ENCODE peak calls at places on chromosomes 1 and 21, in eight cellular contexts. I is AG09309, Q is foreskin fibroblast, W is RWPE1, Y is fibroblast of mammary gland, L is hepatocyte, M is BE2C, S is heart right ventricle. P is an unnamed sample.

GRCh38 chr1:100782473-100783010 is 63.0 kb downstream of the VCAM1 start:
- DNase-seq in Y (no peak), S (no peak), W (no peak), I (no peak), L (no peak), M (no peak), Q (no peak), P (no peak)

GRCh38 chr1:165040641-165041040 is 315.9 kb downstream of the LMX1A start:
- DNase-seq in W (no peak), M (no peak), Q (no peak), I (no peak), L (no peak), S (no peak), Y (no peak), P (no peak)

GRCh38 chr1:27469334-27469733 is 20.6 kb downstream of the WASF2 start:
- DNase-seq in W (no peak), M (no peak), L (no peak), Q (no peak), I (no peak), Y (peak), S (no peak), P (no peak)

GRCh38 chr1:193754732-193755427 is 568.5 kb upstream of the B3GALT2 start:
- DNase-seq in M (no peak), S (no peak), W (no peak), I (no peak), L (no peak), Y (no peak), Q (no peak), P (no peak)

GRCh38 chr1:181918893-181919728 is 142.4 kb downstream of the ZNF648 start:
- DNase-seq in S (no peak), Y (no peak), W (no peak), I (no peak), L (no peak), M (no peak), Q (no peak), P (no peak)

GRCh38 chr21:33258475-33258874 is 7.7 kb upstream of the IL10RB start:
- DNase-seq in Q (no peak), M (no peak), I (no peak), Y (no peak), W (no peak), L (no peak), S (no peak), P (no peak)

GRCh38 chr1:227946624-227947424 is 908 bp downstream of the WNT9A start:
- DNase-seq in M (peak), L (peak), Y (peak), Q (peak), W (peak), I (peak), S (peak), P (peak)

GRCh38 chr21:16422702-16423101 is 692.9 kb downstream of the USP25 start:
- DNase-seq in W (no peak), M (no peak), I (no peak), Y (peak), Q (no peak), L (no peak), S (no peak), P (no peak)

GRCh38 chr1:17112496-17113236 is 6.6 kb downstream of the PADI2 start:
- DNase-seq in S (no peak), W (no peak), L (no peak), M (no peak), Q (no peak), Y (no peak), I (no peak), P (no peak)

GRCh38 chr21:15826147-15826780 is 96.5 kb downstream of the USP25 start:
- DNase-seq in S (peak), W (peak), M (no peak), I (no peak), Y (peak), L (peak), Q (no peak), P (peak)

GRCh38 chr1:156684227-156684782 is 7.1 kb upstream of the NES start:
- DNase-seq in W (peak), Y (peak), I (peak), Q (peak), S (no peak), M (no peak), L (no peak), P (no peak)

GRCh38 chr1:207815913-207816312 is 64.1 kb downstream of the CD46 start:
- DNase-seq in L (no peak), M (no peak), S (no peak), W (no peak), Y (peak), I (no peak), Q (peak), P (no peak)

GRCh38 chr21:45270306-45270821 is 17.3 kb downstream of the POFUT2 start:
- DNase-seq in L (no peak), Y (no peak), W (no peak), M (peak), I (no peak), S (no peak), Q (no peak), P (no peak)

GRCh38 chr1:177585492-177586220 is 384.2 kb downstream of the SEC16B start:
- DNase-seq in L (peak), I (no peak), S (no peak), Y (peak), W (peak), M (no peak), Q (peak), P (peak)

GRCh38 chr1:116769050-116769449 is 14.8 kb downstream of the CD2 start:
- DNase-seq in I (no peak), Q (no peak), M (no peak), Y (no peak), S (no peak), L (no peak), W (no peak), P (no peak)

GRCh38 chr1:91555074-91555730 is 54.6 kb downstream of the CDC7 start:
- DNase-seq in S (no peak), L (no peak), Q (no peak), I (no peak), Y (peak), M (no peak), W (peak), P (no peak)

GRCh38 chr1:156009404-156009803 is 11.3 kb downstream of the SSR2 start:
- DNase-seq in L (no peak), W (no peak), S (no peak), I (no peak), Y (no peak), Q (no peak), M (no peak), P (no peak)

GRCh38 chr1:185501099-185501498 is 184.1 kb upstream of the IVNS1ABP start:
- DNase-seq in W (no peak), Q (no peak), M (no peak), Y (no peak), L (no peak), I (no peak), S (no peak), P (no peak)

GRCh38 chr21:27190601-27191000 is 223.7 kb upstream of the ADAMTS5 start:
- DNase-seq in Q (no peak), M (peak), Y (peak), W (no peak), L (no peak), I (peak), S (no peak), P (no peak)

GRCh38 chr1:171985639-171986038 is 144.3 kb downstream of the DNM3 start:
- DNase-seq in Y (no peak), Q (no peak), W (no peak), I (no peak), L (peak), M (peak), S (no peak), P (peak)

GRCh38 chr1:170663011-170663410 is 920 bp upstream of the PRRX1 start:
- DNase-seq in S (no peak), I (no peak), Y (peak), Q (no peak), L (no peak), M (no peak), W (no peak), P (no peak)

GRCh38 chr1:117499071-117499470 is 106.8 kb upstream of the TENT5C start:
- DNase-seq in I (no peak), M (no peak), Y (no peak), S (no peak), L (no peak), W (no peak), Q (peak), P (no peak)

GRCh38 chr21:34845521-34846213 is 176.9 kb downstream of the CLIC6 start:
- DNase-seq in S (no peak), M (no peak), W (peak), L (peak), Y (peak), Q (peak), I (no peak), P (peak)

GRCh38 chr1:1021010-1021845 is 1.3 kb downstream of the AGRN start:
- DNase-seq in I (peak), Q (peak), S (peak), W (peak), M (peak), L (peak), Y (peak), P (peak)

GRCh38 chr1:97668945-97669344 is 251.9 kb downstream of the DPYD start:
- DNase-seq in I (peak), L (peak), S (no peak), Y (peak), Q (peak), W (peak), M (peak), P (peak)

GRCh38 chr1:111489604-111490003 is 13.8 kb downstream of the ADORA3 start:
- DNase-seq in W (no peak), I (no peak), Y (peak), M (no peak), S (no peak), Q (peak), L (no peak), P (no peak)

GRCh38 chr1:87334351-87335174 is 5.9 kb downstream of the LMO4 start:
- DNase-seq in L (peak), Y (peak), I (no peak), W (peak), S (no peak), Q (peak), M (peak), P (peak)

GRCh38 chr1:202575906-202576653 is 134.2 kb downstream of the SYT2 start:
- DNase-seq in Q (peak), I (no peak), Y (peak), L (no peak), S (no peak), M (peak), W (no peak), P (no peak)

DNA sequence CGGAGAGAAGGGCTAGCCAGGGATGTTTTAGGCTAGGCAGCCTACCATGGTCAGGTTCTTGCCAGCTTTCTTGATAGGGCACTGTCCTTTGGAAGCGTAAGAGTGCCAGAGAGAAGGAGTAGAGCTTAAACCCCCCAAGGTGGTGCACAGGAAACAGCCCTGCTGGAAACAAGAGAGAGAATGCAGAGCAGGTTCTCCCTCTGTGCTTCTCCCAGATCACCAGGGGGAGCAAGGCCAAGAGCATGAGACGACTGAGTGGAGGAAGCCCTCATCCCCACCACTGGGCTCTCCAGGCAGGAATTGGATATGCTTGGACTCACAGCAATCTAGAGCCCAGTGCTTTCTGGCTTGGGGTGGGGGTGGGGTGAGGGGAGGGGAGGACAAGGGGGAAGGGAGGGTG is 49.8 kb downstream of the ATP2B4 start:
- DNase-seq in Q (no peak), W (no peak), Y (no peak), M (no peak), I (no peak), L (no peak), S (no peak), P (no peak)
- TF ChIP-seq CTCF in Q (no peak), W (no peak), Y (no peak), M (no peak), I (no peak), L (no peak), S (no peak), P (no peak)

GRCh38 chr1:46665983-46666382 is 2.2 kb downstream of the ATPAF1 start:
- DNase-seq in Y (no peak), W (no peak), I (no peak), L (no peak), M (no peak), Q (no peak), S (no peak), P (no peak)
- TF ChIP-seq CTCF in Y (no peak), W (no peak), I (no peak), L (no peak), M (no peak), Q (no peak), S (no peak), P (no peak)

GRCh38 chr1:163813251-163813650 is 491.5 kb downstream of the NUF2 start:
- DNase-seq in W (no peak), M (no peak), L (no peak), S (no peak), Y (peak), Q (peak), I (no peak), P (no peak)

DNA sequence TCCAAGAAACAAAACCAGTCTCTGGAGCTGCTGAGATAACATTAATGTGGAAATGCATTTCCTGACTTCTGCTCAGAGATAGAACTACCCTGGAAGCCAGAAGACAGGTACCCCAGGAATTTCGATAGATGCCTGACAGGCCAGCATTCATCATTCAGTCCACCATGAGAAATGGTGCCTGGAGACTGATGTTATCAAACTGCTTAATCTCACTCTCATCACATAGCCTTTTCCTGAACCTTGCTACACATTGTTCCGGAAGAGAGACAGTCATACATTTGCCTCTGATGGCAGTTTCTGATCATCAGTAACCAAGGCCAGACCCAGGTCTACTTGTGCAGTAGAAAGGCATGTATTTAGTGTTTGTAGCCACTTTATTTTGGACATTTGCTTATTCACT is 485.6 kb downstream of the NUF2 start:
- DNase-seq in M (no peak), Y (no peak), W (no peak), L (no peak), S (no peak), I (no peak), Q (no peak), P (no peak)
- TF ChIP-seq CTCF in M (no peak), Y (no peak), W (no peak), L (no peak), S (no peak), I (no peak), Q (no peak), P (no peak)

GRCh38 chr1:40532844-40533424 is 1.5 kb downstream of the ZNF684 start:
- DNase-seq in I (no peak), L (peak), M (peak), S (peak), Y (peak), Q (peak), W (peak), P (peak)

GRCh38 chr1:40534589-40534988 is 3.2 kb downstream of the ZNF684 start:
- DNase-seq in M (no peak), S (no peak), I (no peak), L (no peak), W (no peak), Q (no peak), Y (no peak), P (no peak)

GRCh38 chr1:40531381-40532061 is at the start of gene ZNF684:
- DNase-seq in I (peak), W (peak), Q (peak), S (peak), Y (peak), L (peak), M (peak), P (peak)

GRCh38 chr1:40532062-40532389 is 589 bp downstream of the ZNF684 start:
- DNase-seq in Q (no peak), Y (no peak), L (no peak), S (no peak), I (no peak), M (no peak), W (no peak), P (no peak)

DNA sequence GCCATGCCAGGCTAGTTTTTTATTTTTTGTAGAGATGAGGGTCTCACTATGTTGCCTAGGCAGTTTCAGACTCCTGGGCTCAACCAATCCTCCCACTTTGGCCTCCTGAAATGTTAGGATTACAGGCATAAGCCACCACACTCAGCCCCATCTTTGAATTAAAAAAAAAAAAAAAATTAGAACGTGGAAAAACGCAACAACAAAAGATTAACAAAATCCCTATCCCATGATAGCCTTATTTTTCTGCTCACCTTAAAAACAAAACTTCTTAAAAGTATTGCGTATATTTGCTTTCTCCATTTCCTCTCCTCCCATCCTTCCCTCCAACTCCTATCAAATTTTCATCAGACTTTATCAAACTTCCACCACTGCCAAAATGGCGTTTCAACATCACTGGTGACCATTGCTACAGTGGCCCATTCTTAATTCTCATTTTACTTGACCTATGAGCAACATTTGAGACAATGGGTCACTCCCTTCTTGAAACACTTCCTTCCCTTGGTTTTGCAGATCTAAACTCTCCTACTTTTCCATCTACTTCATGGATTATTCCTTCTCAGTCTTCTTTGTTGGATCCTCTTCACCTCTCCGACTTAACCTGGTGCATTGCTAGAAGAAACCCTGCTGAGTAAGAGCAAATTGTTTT is 579 bp upstream of the ZNF684 start:
- DNase-seq in Y (peak), L (no peak), I (no peak), M (no peak), W (peak), Q (no peak), S (no peak), P (no peak)
- TF ChIP-seq CTCF in Y (no peak), L (no peak), I (no peak), M (no peak), W (no peak), Q (no peak), S (no peak), P (no peak)

GRCh38 chr1:240719953-240720700 is 108.2 kb upstream of the GREM2 start:
- DNase-seq in M (no peak), L (no peak), Y (peak), I (peak), W (no peak), S (no peak), Q (peak), P (no peak)
- TF ChIP-seq CTCF in M (no peak), L (no peak), Y (no peak), I (no peak), W (no peak), S (no peak), Q (no peak), P (no peak)

GRCh38 chr1:56758135-56758534 is 61.1 kb downstream of the FYB2 start:
- DNase-seq in W (peak), S (peak), I (no peak), M (peak), Q (no peak), Y (no peak), L (peak), P (peak)
- TF ChIP-seq CTCF in W (no peak), S (peak), I (no peak), M (peak), Q (no peak), Y (peak), L (peak), P (no peak)

GRCh38 chr1:108327534-108328462 is 83.9 kb upstream of the NBPF4 start:
- DNase-seq in M (peak), L (no peak), Q (no peak), W (no peak), I (no peak), Y (no peak), S (no peak), P (peak)
- TF ChIP-seq CTCF in M (peak), L (peak), Q (no peak), W (no peak), I (peak), Y (no peak), S (no peak), P (no peak)

DNA sequence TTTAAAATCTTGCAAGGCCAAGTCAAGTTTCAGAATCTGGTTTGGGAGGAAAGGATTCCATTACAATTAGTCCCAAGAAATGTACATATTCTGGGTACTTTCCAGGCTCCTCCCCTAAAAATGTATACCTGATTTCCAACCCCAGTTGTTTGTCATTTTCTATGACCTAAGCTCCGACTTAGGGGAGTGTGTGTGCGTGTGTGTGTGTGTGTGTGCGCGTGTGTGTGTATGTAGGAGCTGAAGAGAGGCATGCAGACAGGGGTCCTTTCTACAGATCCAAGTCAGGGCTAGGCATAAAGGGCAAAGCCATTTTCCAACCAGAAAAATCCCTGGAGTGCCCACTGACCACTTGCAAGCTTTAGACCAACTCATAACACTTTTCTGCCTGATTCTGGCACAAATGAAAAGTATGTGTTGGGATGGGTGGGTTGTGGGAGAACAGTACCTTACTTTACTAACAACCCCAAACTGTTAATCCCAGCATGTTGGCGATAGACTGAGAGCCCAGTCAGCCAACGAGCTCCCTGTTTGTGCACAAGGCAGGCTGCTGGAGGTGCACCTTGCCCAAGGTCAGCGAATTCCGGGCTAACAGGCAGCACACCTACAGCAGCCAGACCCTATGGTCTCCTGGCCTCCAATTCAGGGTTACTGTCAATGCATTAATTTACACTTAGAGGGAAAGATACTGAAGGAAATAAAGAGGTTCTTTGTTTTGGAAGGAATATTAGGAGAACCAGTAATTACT is 1.7 kb downstream of the TRABD2B start:
- DNase-seq in I (no peak), M (no peak), Q (no peak), Y (no peak), W (peak), S (no peak), L (no peak), P (no peak)
- TF ChIP-seq CTCF in I (no peak), M (no peak), Q (no peak), Y (no peak), W (no peak), S (no peak), L (no peak), P (no peak)

P was measured in Calu3.